ENCODE peak calls at places on chromosomes 6 and 20, in ten cellular contexts. N is K562, H is mammary epithelial cell, Y is GM23248, T is GM23338, M is fibroblast of lung, J is HCT116, I is PC-3, D is neural progenitor cell, G is astrocyte. B is an unnamed sample.

GRCh38 chr6:114087496-114087895 is 116.5 kb upstream of the HDAC2 start:
- DNase-seq in M (peak; percentile 12), D (no peak), J (no peak), G (no peak), H (no peak), N (no peak), T (no peak), Y (peak; percentile 24), I (peak; percentile 11), B (no peak)

GRCh38 chr20:58651823-58652605 is 931 bp downstream of the STX16 start:
- DNase-seq in D (peak; percentile 73), H (peak; percentile 79), N (peak; percentile 82), T (peak; percentile 97), M (peak; percentile 85), Y (peak; percentile 91), J (no peak), I (peak; percentile 65), G (peak; percentile 78), B (peak; percentile 79)

GRCh38 chr6:52233975-52234823 is 10.1 kb downstream of the IL17F start:
- DNase-seq in N (peak; percentile 65), I (peak; percentile 90), M (peak; percentile 57), G (peak; percentile 40), H (peak; percentile 75), T (peak; percentile 81), Y (peak; percentile 84), D (peak; percentile 72), J (peak; percentile 52), B (peak; percentile 91)

GRCh38 chr6:437042-437402 is 45.5 kb downstream of the IRF4 start:
- DNase-seq in T (no peak), G (peak; percentile 6), J (no peak), D (no peak), H (no peak), M (peak; percentile 20), I (peak; percentile 76), N (no peak), Y (peak; percentile 72), B (no peak)

GRCh38 chr6:118386975-118387374 is 161.1 kb upstream of the PLN start:
- DNase-seq in N (no peak), G (no peak), D (no peak), I (no peak), T (no peak), Y (no peak), J (no peak), H (no peak), M (no peak), B (no peak)

GRCh38 chr20:235891-236290 is 8.8 kb downstream of the DEFB129 start:
- DNase-seq in T (no peak), N (no peak), Y (peak; percentile 22), H (peak; percentile 69), G (no peak), J (no peak), D (peak; percentile 25), M (peak; percentile 3), I (peak; percentile 51), B (no peak)

GRCh38 chr6:39401376-39401775 is 78.9 kb upstream of the KCNK16 start:
- DNase-seq in I (no peak), J (no peak), G (no peak), N (no peak), Y (no peak), H (no peak), M (no peak), D (no peak), T (no peak), B (no peak)

GRCh38 chr6:139540276-139540675 is 165.8 kb upstream of the CITED2 start:
- DNase-seq in G (peak; percentile 64), J (no peak), M (peak; percentile 71), D (no peak), N (no peak), H (peak; percentile 50), Y (peak; percentile 88), I (peak; percentile 52), T (no peak), B (peak; percentile 50)

DNA sequence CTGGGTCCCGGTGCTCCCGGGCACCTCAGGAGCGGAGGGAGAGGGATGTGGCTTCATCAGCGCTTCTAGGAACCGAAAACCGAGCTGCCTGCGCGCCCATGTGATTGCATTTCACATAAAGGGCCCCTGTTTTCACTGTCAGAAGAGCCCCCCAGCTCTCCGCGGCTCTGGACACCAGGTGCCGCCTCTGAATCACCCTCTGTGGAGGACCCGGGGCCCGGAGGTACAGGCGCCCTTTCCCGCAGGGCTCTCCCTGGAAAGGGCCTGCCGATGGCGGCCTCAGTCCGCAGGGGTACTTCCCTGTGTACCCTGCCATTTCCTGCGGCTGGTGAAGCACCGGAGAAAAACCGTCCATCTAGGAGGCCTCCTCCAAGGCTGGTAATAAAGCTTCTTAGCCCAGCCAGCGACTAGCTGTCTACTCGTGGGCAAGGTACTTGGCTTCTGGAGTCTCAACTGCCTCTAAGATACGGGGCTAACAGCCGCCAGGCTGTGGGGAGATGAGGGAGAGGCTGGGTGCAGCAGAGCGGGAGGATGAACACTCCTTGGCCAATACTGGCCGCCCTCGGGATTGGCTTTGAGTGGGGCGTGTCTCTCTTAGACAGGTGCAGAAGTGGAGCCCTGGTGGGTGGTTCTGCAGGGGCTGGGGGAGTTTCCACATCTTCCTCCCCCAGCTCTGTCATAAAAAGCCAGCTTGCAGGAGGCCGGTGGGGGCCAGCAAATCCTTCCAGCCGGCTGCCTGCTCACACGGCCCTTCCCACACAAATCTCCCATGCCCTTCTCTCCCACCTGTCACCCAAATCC is 1.6 kb downstream of the PPP1R16B start:
- DNase-seq in M (no peak), G (no peak), J (no peak), D (peak; percentile 50), H (no peak), I (no peak), N (no peak), T (peak; percentile 22), Y (no peak), B (no peak)
- TF ChIP-seq EZH2 in M (peak; percentile 20), G (no peak), J (no peak), D (no peak), H (no peak), I (no peak), N (no peak), T (no peak), Y (no peak), B (no peak)

GRCh38 chr20:21509597-21510331 is 4.1 kb downstream of the NKX2-2 start:
- DNase-seq in T (peak; percentile 75), I (no peak), H (no peak), J (no peak), G (peak; percentile 49), D (peak; percentile 75), N (no peak), Y (peak; percentile 75), M (peak; percentile 67), B (peak; percentile 97)
- TF ChIP-seq EZH2 in T (peak; percentile 91), I (no peak), H (no peak), J (no peak), G (peak; percentile 67), D (peak; percentile 57), N (no peak), Y (no peak), M (peak; percentile 46), B (no peak)

GRCh38 chr20:3093861-3094361 is 9.4 kb upstream of the AVP start:
- DNase-seq in M (no peak), H (no peak), T (no peak), Y (no peak), N (no peak), I (no peak), D (no peak), J (no peak), G (no peak), B (no peak)

GRCh38 chr20:3094848-3095629 is 10.5 kb upstream of the AVP start:
- DNase-seq in J (no peak), D (no peak), I (no peak), H (no peak), T (no peak), M (no peak), N (no peak), Y (no peak), G (no peak), B (no peak)

GRCh38 chr20:3088031-3088430 is 3.5 kb upstream of the AVP start:
- DNase-seq in G (no peak), T (no peak), N (no peak), J (no peak), I (no peak), D (no peak), M (no peak), Y (no peak), H (no peak), B (no peak)

GRCh38 chr20:3090565-3090964 is 6.0 kb upstream of the AVP start:
- DNase-seq in G (no peak), T (no peak), N (no peak), M (no peak), H (no peak), I (no peak), J (no peak), Y (no peak), D (no peak), B (no peak)

GRCh38 chr20:3092611-3093379 is 8.3 kb upstream of the AVP start:
- DNase-seq in D (peak; percentile 45), Y (peak; percentile 30), T (peak; percentile 68), M (peak; percentile 28), H (no peak), J (no peak), I (no peak), N (no peak), G (peak; percentile 7), B (no peak)
- TF ChIP-seq EZH2 in D (no peak), Y (no peak), T (no peak), M (peak; percentile 50), H (no peak), J (no peak), I (no peak), N (no peak), G (peak; percentile 75), B (no peak)

GRCh38 chr6:29791162-29791561 is 36.5 kb upstream of the HLA-G start:
- DNase-seq in M (no peak), G (no peak), H (peak; percentile 68), N (no peak), I (peak; percentile 51), T (no peak), Y (peak; percentile 33), J (no peak), D (no peak), B (no peak)

GRCh38 chr6:29792123-29793035 is 35.2 kb upstream of the HLA-G start:
- DNase-seq in H (peak; percentile 48), M (no peak), N (no peak), G (no peak), D (peak; percentile 40), I (peak; percentile 46), Y (peak; percentile 76), J (no peak), T (peak; percentile 70), B (peak; percentile 24)

GRCh38 chr6:29790626-29791025 is 37.0 kb upstream of the HLA-G start:
- DNase-seq in D (no peak), M (no peak), H (peak; percentile 93), J (peak; percentile 85), I (peak; percentile 94), N (no peak), T (no peak), Y (no peak), G (no peak), B (no peak)

GRCh38 chr6:29793036-29793356 is 34.6 kb upstream of the HLA-G start:
- DNase-seq in I (no peak), N (no peak), J (no peak), H (no peak), D (no peak), M (no peak), Y (no peak), T (no peak), G (no peak), B (no peak)

DNA sequence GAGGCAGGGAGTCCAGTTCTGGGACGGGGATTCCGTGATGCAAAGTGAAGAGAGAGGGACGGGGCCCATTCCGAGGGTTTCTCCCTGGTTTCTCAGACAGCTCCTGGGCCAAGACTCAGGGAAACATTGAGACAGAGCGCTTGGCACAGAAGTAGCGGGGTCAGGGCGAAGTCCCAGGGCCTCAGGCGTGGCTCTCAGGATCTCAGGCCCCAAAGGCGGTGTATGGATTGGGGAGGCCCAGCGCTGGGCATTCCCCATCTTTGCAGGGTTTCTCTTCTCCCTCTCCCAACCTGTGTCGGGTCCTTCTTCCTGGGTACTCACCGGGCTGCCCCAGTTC is 35.9 kb upstream of the HLA-G start:
- DNase-seq in I (peak; percentile 10), M (no peak), D (no peak), H (peak; percentile 63), G (no peak), N (no peak), J (no peak), Y (peak; percentile 32), T (no peak), B (no peak)
- TF ChIP-seq EZH2 in I (no peak), M (no peak), D (no peak), H (no peak), G (no peak), N (no peak), J (no peak), Y (no peak), T (no peak), B (no peak)